ENCODE peak calls at places on chromosome 10, in six cellular contexts. N is MCF 10A; D is stimulated activated CD8-positive, alpha-beta memory T cell treated with anti-CD3 and anti-CD28 coated beads, Interleukin-7, amount 100 ng/mL, for 1 hour; W is stimulated activated CD4-positive, alpha-beta T cell treated with anti-CD3 and anti-CD28 coated beads, Interleukin-4, amount 100 ng/mL, for 48 hours; I is iris pigment epithelial cell; O is EH. A is an unnamed sample.

GRCh38 chr10:62687230-62687748 is 117.2 kb upstream of the ADO start:
- DNase-seq in N (peak; percentile 34), D (no peak), W (no peak), I (peak; percentile 27), O (peak; percentile 44), A (peak; percentile 31)

GRCh38 chr10:124359336-124359832 is 59.3 kb downstream of the OAT start:
- DNase-seq in N (peak; percentile 60), D (no peak), W (no peak), I (no peak), O (peak; percentile 41), A (no peak)

GRCh38 chr10:21694646-21695045 is 160.6 kb downstream of the MLLT10 start:
- DNase-seq in N (no peak), D (no peak), W (no peak), I (no peak), O (no peak), A (no peak)

GRCh38 chr10:12444981-12445700 is 95.8 kb downstream of the CAMK1D start:
- DNase-seq in N (no peak), D (no peak), W (no peak), I (no peak), O (no peak), A (no peak)

GRCh38 chr10:58282615-58283014 is 13.7 kb downstream of the CISD1 start:
- DNase-seq in N (no peak), D (no peak), W (no peak), I (peak; percentile 58), O (no peak), A (no peak)

GRCh38 chr10:77643795-77644468 is 6.3 kb upstream of the KCNMA1 start:
- DNase-seq in N (peak; percentile 63), D (no peak), W (peak; percentile 10), I (peak; percentile 80), O (peak; percentile 77), A (peak; percentile 46)

GRCh38 chr10:132714096-132714721 is 71.7 kb downstream of the NKX6-2 start:
- DNase-seq in N (no peak), D (no peak), W (no peak), I (no peak), O (no peak), A (no peak)

GRCh38 chr10:60820093-60820769 is 42.0 kb downstream of the CDK1 start:
- DNase-seq in N (no peak), D (no peak), W (no peak), I (peak; percentile 43), O (peak; percentile 79), A (no peak)

GRCh38 chr10:84562592-84562991 is 234.2 kb downstream of the CCSER2 start:
- DNase-seq in N (no peak), D (no peak), W (no peak), I (no peak), O (no peak), A (no peak)

GRCh38 chr10:99630439-99630838 is 10.2 kb upstream of the SLC25A28 start:
- DNase-seq in N (peak; percentile 73), D (no peak), W (no peak), I (peak; percentile 73), O (peak; percentile 71), A (peak; percentile 45)

GRCh38 chr10:58857251-58857650 is 319.2 kb upstream of the PHYHIPL start:
- DNase-seq in N (no peak), D (no peak), W (no peak), I (peak; percentile 2), O (peak; percentile 57), A (no peak)

GRCh38 chr10:50619882-50620281 is 3.9 kb downstream of the SGMS1 start:
- DNase-seq in N (no peak), D (no peak), W (no peak), I (no peak), O (no peak), A (no peak)